ENCODE peak calls at places on chromosome 12, in seven cellular contexts. K, O, L, U, V, Z and Q are unnamed samples.

GRCh38 chr12:6271281-6271680 is 39.2 kb upstream of the PLEKHG6 start:
- DNase-seq in K (no peak), O (no peak), U (no peak), V (no peak), L (no peak), Z (no peak), Q (no peak)

GRCh38 chr12:14845350-14845750 is 2.0 kb upstream of the ART4 start:
- DNase-seq in L (no peak), Z (peak), U (no peak), K (no peak), V (peak), O (no peak), Q (peak)

GRCh38 chr12:7161811-7162210 is 27.7 kb upstream of the PEX5 start:
- DNase-seq in Z (no peak), L (no peak), V (no peak), U (no peak), O (no peak), K (no peak), Q (no peak)

GRCh38 chr12:53217049-53217929 is 10.2 kb upstream of the ITGB7 start:
- DNase-seq in U (no peak), Z (no peak), O (no peak), K (no peak), L (peak), V (peak), Q (no peak)

GRCh38 chr12:129723260-129723659 is 180.6 kb downstream of the TMEM132D start:
- DNase-seq in Z (no peak), U (no peak), V (no peak), O (no peak), L (no peak), K (no peak), Q (no peak)

GRCh38 chr12:110932048-110932447 is 11.7 kb upstream of the MYL2 start:
- DNase-seq in Z (no peak), L (no peak), U (no peak), O (no peak), V (peak), K (no peak), Q (no peak)

GRCh38 chr12:117025481-117026151 is 73.6 kb downstream of the TESC start:
- DNase-seq in V (peak), Z (peak), U (no peak), O (peak), L (peak), K (no peak), Q (peak)

GRCh38 chr12:49413010-49413409 is 45.7 kb downstream of the SPATS2 start:
- DNase-seq in V (peak), K (no peak), Z (no peak), L (no peak), O (no peak), U (no peak), Q (no peak)

GRCh38 chr12:110165540-110166159 is 41.5 kb downstream of the IFT81 start:
- DNase-seq in K (no peak), V (no peak), Z (no peak), U (no peak), O (no peak), L (no peak), Q (no peak)

GRCh38 chr12:2284321-2284813 is 231.6 kb downstream of the CACNA1C start:
- DNase-seq in V (peak), O (no peak), U (no peak), K (no peak), L (no peak), Z (no peak), Q (no peak)

GRCh38 chr12:47729233-47729632 is 3.9 kb upstream of the ENDOU start:
- DNase-seq in L (no peak), V (peak), Z (no peak), O (no peak), U (no peak), K (no peak), Q (no peak)

GRCh38 chr12:113092478-113093408 is 36.2 kb downstream of the DTX1 start:
- DNase-seq in L (peak), U (no peak), K (no peak), V (no peak), O (no peak), Z (peak), Q (no peak)

GRCh38 chr12:58668831-58669230 is 251.5 kb downstream of the LRIG3 start:
- DNase-seq in L (no peak), K (peak), Z (no peak), U (no peak), O (peak), V (peak), Q (no peak)

GRCh38 chr12:84862190-84862589 is 50.4 kb downstream of the SLC6A15 start:
- DNase-seq in O (no peak), K (no peak), U (no peak), V (no peak), L (no peak), Z (no peak), Q (no peak)